ENCODE peak calls at places on chromosomes 5 and 9, in four cellular contexts. One of them, this sample, is unnamed.
A peak's percentile ranks its signal among the peaks of the same experiment; 100 is the strongest.

GRCh38 chr9:18325337-18326011 is 148.5 kb upstream of the ADAMTSL1 start:
- DNase-seq in stimulated activated CD8-positive, alpha-beta memory T cell treated with anti-CD3 and anti-CD28 coated beads, Interleukin-7, amount 100 ng/mL, for 24 hours: no peak
- DNase-seq in GM20000: no peak
- DNase-seq in HFF-Myc: no peak
- DNase-seq in this sample: no peak

GRCh38 chr9:21434202-21435014 is 5.8 kb upstream of the IFNA1 start:
- DNase-seq in HFF-Myc: peak; percentile 41
- DNase-seq in GM20000: peak; percentile 31
- DNase-seq in stimulated activated CD8-positive, alpha-beta memory T cell treated with anti-CD3 and anti-CD28 coated beads, Interleukin-7, amount 100 ng/mL, for 24 hours: peak; percentile 4
- DNase-seq in this sample: peak; percentile 20

GRCh38 chr9:132800038-132800648 is 77.9 kb downstream of the AK8 start:
- DNase-seq in GM20000: peak; percentile 75
- DNase-seq in stimulated activated CD8-positive, alpha-beta memory T cell treated with anti-CD3 and anti-CD28 coated beads, Interleukin-7, amount 100 ng/mL, for 24 hours: peak; percentile 21
- DNase-seq in HFF-Myc: peak; percentile 49
- DNase-seq in this sample: peak; percentile 79

GRCh38 chr5:139141841-139142240 is 56.3 kb downstream of the SIL1 start:
- DNase-seq in GM20000: no peak
- DNase-seq in HFF-Myc: no peak
- DNase-seq in stimulated activated CD8-positive, alpha-beta memory T cell treated with anti-CD3 and anti-CD28 coated beads, Interleukin-7, amount 100 ng/mL, for 24 hours: no peak
- DNase-seq in this sample: peak; percentile 44

GRCh38 chr5:141234109-141234508 is 11.0 kb downstream of the PCDHB14 start:
- DNase-seq in stimulated activated CD8-positive, alpha-beta memory T cell treated with anti-CD3 and anti-CD28 coated beads, Interleukin-7, amount 100 ng/mL, for 24 hours: no peak
- DNase-seq in GM20000: no peak
- DNase-seq in HFF-Myc: no peak
- DNase-seq in this sample: no peak

GRCh38 chr5:113181409-113181808 is 204.8 kb downstream of the DCP2 start:
- DNase-seq in stimulated activated CD8-positive, alpha-beta memory T cell treated with anti-CD3 and anti-CD28 coated beads, Interleukin-7, amount 100 ng/mL, for 24 hours: no peak
- DNase-seq in HFF-Myc: no peak
- DNase-seq in GM20000: no peak
- DNase-seq in this sample: no peak

GRCh38 chr9:87718231-87718630 is 7.7 kb upstream of the CTSL start:
- DNase-seq in HFF-Myc: no peak
- DNase-seq in GM20000: no peak
- DNase-seq in stimulated activated CD8-positive, alpha-beta memory T cell treated with anti-CD3 and anti-CD28 coated beads, Interleukin-7, amount 100 ng/mL, for 24 hours: no peak
- DNase-seq in this sample: no peak

GRCh38 chr5:176850371-176851245 is 40.2 kb downstream of the UNC5A start:
- DNase-seq in GM20000: no peak
- DNase-seq in stimulated activated CD8-positive, alpha-beta memory T cell treated with anti-CD3 and anti-CD28 coated beads, Interleukin-7, amount 100 ng/mL, for 24 hours: no peak
- DNase-seq in HFF-Myc: no peak
- DNase-seq in this sample: no peak

GRCh38 chr9:96417610-96418073 is 528 bp downstream of the ZNF367 start:
- DNase-seq in stimulated activated CD8-positive, alpha-beta memory T cell treated with anti-CD3 and anti-CD28 coated beads, Interleukin-7, amount 100 ng/mL, for 24 hours: no peak
- DNase-seq in GM20000: no peak
- DNase-seq in HFF-Myc: no peak
- DNase-seq in this sample: no peak

GRCh38 chr5:61167382-61167781 is 5.1 kb upstream of the SMIM15 start:
- DNase-seq in stimulated activated CD8-positive, alpha-beta memory T cell treated with anti-CD3 and anti-CD28 coated beads, Interleukin-7, amount 100 ng/mL, for 24 hours: no peak
- DNase-seq in GM20000: peak; percentile 49
- DNase-seq in HFF-Myc: no peak
- DNase-seq in this sample: peak; percentile 46

GRCh38 chr5:10645146-10645545 is 81.3 kb downstream of the ANKRD33B start:
- DNase-seq in stimulated activated CD8-positive, alpha-beta memory T cell treated with anti-CD3 and anti-CD28 coated beads, Interleukin-7, amount 100 ng/mL, for 24 hours: no peak
- DNase-seq in GM20000: peak; percentile 49
- DNase-seq in HFF-Myc: no peak
- DNase-seq in this sample: no peak

GRCh38 chr9:136138566-136138965 is 19.9 kb upstream of the TMEM250 start:
- DNase-seq in stimulated activated CD8-positive, alpha-beta memory T cell treated with anti-CD3 and anti-CD28 coated beads, Interleukin-7, amount 100 ng/mL, for 24 hours: peak; percentile 16
- DNase-seq in HFF-Myc: no peak
- DNase-seq in GM20000: peak; percentile 74
- DNase-seq in this sample: no peak

GRCh38 chr9:111036946-111037743 is 1.1 kb downstream of the LPAR1 start:
- DNase-seq in GM20000: peak; percentile 12
- DNase-seq in HFF-Myc: no peak
- DNase-seq in stimulated activated CD8-positive, alpha-beta memory T cell treated with anti-CD3 and anti-CD28 coated beads, Interleukin-7, amount 100 ng/mL, for 24 hours: no peak
- DNase-seq in this sample: no peak

GRCh38 chr9:111866976-111867375 is 29.6 kb upstream of the UGCG start:
- DNase-seq in HFF-Myc: peak; percentile 42
- DNase-seq in GM20000: no peak
- DNase-seq in stimulated activated CD8-positive, alpha-beta memory T cell treated with anti-CD3 and anti-CD28 coated beads, Interleukin-7, amount 100 ng/mL, for 24 hours: no peak
- DNase-seq in this sample: peak; percentile 12

GRCh38 chr9:121498487-121499176 is 1.0 kb downstream of the GGTA1 start:
- DNase-seq in HFF-Myc: no peak
- DNase-seq in GM20000: peak; percentile 53
- DNase-seq in stimulated activated CD8-positive, alpha-beta memory T cell treated with anti-CD3 and anti-CD28 coated beads, Interleukin-7, amount 100 ng/mL, for 24 hours: no peak
- DNase-seq in this sample: peak; percentile 54